ENCODE peak calls at places on chromosomes 13 and 19, in five cellular contexts. M is brain microvascular endothelial cell, W is GM06990, N is tibial nerve, S is AG04450. T is an unnamed sample.

GRCh38 chr19:21604941-21605548 is 99.6 kb downstream of the ZNF429 start:
- DNase-seq in M (no peak), W (no peak), N (no peak), S (no peak), T (no peak)

GRCh38 chr13:84192125-84192524 is 309.9 kb upstream of the SLITRK1 start:
- DNase-seq in M (peak; percentile 79), W (no peak), N (no peak), S (peak; percentile 67), T (peak; percentile 43)

GRCh38 chr13:41492432-41493267 is 35.3 kb downstream of the RGCC start:
- DNase-seq in M (no peak), W (no peak), N (no peak), S (no peak), T (no peak)

GRCh38 chr19:15563325-15563794 is 51.7 kb upstream of the CYP4F8 start:
- DNase-seq in M (no peak), W (no peak), N (no peak), S (no peak), T (no peak)

GRCh38 chr13:39263033-39263432 is 224.8 kb downstream of the NHLRC3 start:
- DNase-seq in M (peak; percentile 50), W (no peak), N (peak; percentile 75), S (no peak), T (peak; percentile 18)

GRCh38 chr13:95432141-95432540 is 120.4 kb upstream of the CLDN10 start:
- DNase-seq in M (no peak), W (no peak), N (no peak), S (no peak), T (no peak)

GRCh38 chr13:109652536-109652935 is 133.8 kb downstream of the IRS2 start:
- DNase-seq in M (peak; percentile 11), W (no peak), N (no peak), S (no peak), T (no peak)

GRCh38 chr13:105343134-105343806 is 1192.2 kb downstream of the EFNB2 start:
- DNase-seq in M (peak; percentile 50), W (no peak), N (no peak), S (no peak), T (peak; percentile 62)

GRCh38 chr19:39951065-39951650 is 16.7 kb upstream of the FCGBP start:
- DNase-seq in M (no peak), W (no peak), N (no peak), S (no peak), T (no peak)

GRCh38 chr13:40974460-40975407 is 44.4 kb downstream of the ELF1 start:
- DNase-seq in M (peak; percentile 50), W (no peak), N (no peak), S (no peak), T (no peak)

GRCh38 chr13:30052127-30052526 is 201.7 kb upstream of the UBL3 start:
- DNase-seq in M (no peak), W (no peak), N (no peak), S (no peak), T (no peak)

GRCh38 chr19:45008554-45008953 is 7.3 kb downstream of the RELB start:
- DNase-seq in M (no peak), W (no peak), N (no peak), S (no peak), T (no peak)

GRCh38 chr13:94620286-94620896 is 18.7 kb downstream of the GPR180 start:
- DNase-seq in M (peak; percentile 19), W (no peak), N (no peak), S (no peak), T (no peak)

GRCh38 chr13:96141032-96141431 is 51.1 kb downstream of the HS6ST3 start:
- DNase-seq in M (no peak), W (no peak), N (no peak), S (no peak), T (peak; percentile 9)

GRCh38 chr19:737591-738093 is 13.3 kb upstream of the MISP start:
- DNase-seq in M (no peak), W (no peak), N (peak; percentile 24), S (no peak), T (no peak)

GRCh38 chr19:13366529-13367143 is 139.6 kb downstream of the CACNA1A start:
- DNase-seq in M (no peak), W (no peak), N (no peak), S (no peak), T (peak; percentile 3)

GRCh38 chr13:104567114-104567513 is 1500.9 kb upstream of the SLC10A2 start:
- DNase-seq in M (no peak), W (no peak), N (no peak), S (no peak), T (no peak)

GRCh38 chr19:5537870-5538269 is 29.9 kb downstream of the TINCR start:
- DNase-seq in M (no peak), W (no peak), N (no peak), S (no peak), T (no peak)

GRCh38 chr13:20174656-20175405 is 14.0 kb upstream of the GJA3 start:
- DNase-seq in M (peak; percentile 91), W (peak; percentile 56), N (peak; percentile 75), S (peak; percentile 96), T (peak; percentile 68)

GRCh38 chr19:48671456-48671995 is 1.3 kb downstream of the NTN5 start:
- DNase-seq in M (no peak), W (no peak), N (no peak), S (no peak), T (no peak)

GRCh38 chr19:47609885-47610545 is 1.1 kb downstream of the BICRA start:
- DNase-seq in M (no peak), W (peak; percentile 45), N (no peak), S (no peak), T (no peak)

GRCh38 chr13:48110930-48111721 is 16.2 kb upstream of the MED4 start:
- DNase-seq in M (no peak), W (no peak), N (peak; percentile 60), S (no peak), T (no peak)

GRCh38 chr13:99215466-99215865 is 14.8 kb downstream of the UBAC2 start:
- DNase-seq in M (no peak), W (no peak), N (no peak), S (no peak), T (no peak)

GRCh38 chr19:32717496-32717895 is 2.1 kb upstream of the TDRD12 start:
- DNase-seq in M (no peak), W (no peak), N (no peak), S (no peak), T (no peak)

GRCh38 chr19:32720216-32720935 is 809 bp downstream of the TDRD12 start:
- DNase-seq in M (no peak), W (no peak), N (no peak), S (no peak), T (no peak)

GRCh38 chr19:32720936-32721250 is 1.3 kb downstream of the TDRD12 start:
- DNase-seq in M (no peak), W (no peak), N (no peak), S (no peak), T (no peak)

GRCh38 chr19:32718286-32718685 is 1.3 kb upstream of the TDRD12 start:
- DNase-seq in M (no peak), W (no peak), N (no peak), S (no peak), T (no peak)

DNA sequence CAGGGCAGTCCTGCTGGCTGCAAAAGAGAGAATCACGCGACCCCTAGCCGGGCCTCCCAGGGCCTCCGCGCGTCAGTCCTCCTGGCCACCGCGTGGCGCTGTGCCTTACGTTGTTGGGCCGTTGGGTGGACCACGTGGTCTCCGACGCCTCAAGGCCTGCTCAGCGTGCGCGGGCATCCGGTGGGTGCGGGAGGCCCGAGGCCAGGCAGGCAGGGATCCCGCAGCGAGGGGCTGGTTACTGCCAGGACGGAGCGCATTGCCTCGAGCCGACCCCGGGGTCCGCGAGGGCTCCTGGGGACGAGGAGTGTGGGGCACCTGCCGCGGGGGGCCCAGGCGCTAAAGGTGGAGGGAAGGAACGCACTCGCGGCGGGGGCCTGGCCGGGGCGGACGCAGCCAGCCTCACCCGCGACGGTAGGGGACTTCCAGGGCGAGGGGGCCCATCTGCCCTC is at the start of gene TDRD12:
- DNase-seq in M (no peak), W (peak; percentile 17), N (no peak), S (no peak), T (no peak)
- TF ChIP-seq CTCF in M (no peak), W (no peak), N (no peak), S (no peak), T (no peak)

DNA sequence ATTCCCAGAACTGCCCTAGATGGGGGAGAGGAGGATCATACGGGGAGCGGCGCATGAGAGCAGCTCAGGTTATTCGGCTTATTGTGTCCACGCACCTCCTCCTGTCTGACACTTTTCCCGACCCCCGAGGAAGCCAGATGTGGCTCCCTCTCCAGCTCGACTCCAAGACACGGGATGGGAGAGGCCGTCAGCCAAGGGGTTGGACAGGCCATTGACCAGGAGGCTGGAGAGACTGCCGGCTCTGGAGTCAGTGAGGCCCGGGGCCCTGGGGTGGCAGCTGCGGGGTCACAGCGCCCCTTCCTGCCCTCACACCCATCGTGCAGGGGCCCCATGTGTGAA is 2.9 kb downstream of the DMKN start:
- DNase-seq in M (no peak), W (no peak), N (no peak), S (no peak), T (no peak)
- TF ChIP-seq CTCF in M (no peak), W (no peak), N (no peak), S (no peak), T (no peak)

DNA sequence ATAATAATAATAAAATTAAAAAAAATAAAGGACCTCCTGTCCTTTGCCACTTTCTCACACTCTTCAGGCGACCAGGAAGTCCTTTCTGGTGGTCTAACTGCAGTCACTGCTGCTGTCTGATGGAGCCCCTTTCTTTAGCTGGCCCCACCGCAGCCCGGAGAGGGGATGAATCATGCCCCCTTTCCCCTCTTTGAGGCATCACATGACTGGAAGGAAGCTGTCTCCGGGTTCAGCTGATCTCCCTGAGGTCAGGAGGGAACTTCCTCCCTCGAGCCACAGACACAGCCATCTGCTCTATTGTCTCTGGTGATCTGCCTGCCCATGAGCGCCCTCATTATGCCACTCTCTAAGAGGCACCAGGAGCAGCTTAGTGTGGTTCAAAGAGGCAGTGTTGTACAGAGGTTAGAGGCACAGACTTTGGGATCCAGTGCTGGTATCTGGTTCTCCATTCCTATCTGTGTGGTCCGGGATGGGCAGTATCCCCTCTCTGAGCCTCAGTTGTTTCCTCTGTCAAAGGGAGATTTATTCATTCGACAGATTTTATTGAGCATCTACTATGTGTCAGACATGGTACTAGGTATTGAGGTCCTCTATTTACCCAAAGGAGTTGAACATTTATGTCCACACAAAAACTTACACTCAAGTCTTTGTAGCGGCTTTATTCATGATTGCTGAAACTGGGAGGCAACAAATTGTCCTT is 30.0 kb downstream of the VAV1 start:
- DNase-seq in M (no peak), W (peak; percentile 73), N (peak; percentile 28), S (no peak), T (no peak)
- TF ChIP-seq CTCF in M (no peak), W (peak; percentile 56), N (no peak), S (no peak), T (no peak)

DNA sequence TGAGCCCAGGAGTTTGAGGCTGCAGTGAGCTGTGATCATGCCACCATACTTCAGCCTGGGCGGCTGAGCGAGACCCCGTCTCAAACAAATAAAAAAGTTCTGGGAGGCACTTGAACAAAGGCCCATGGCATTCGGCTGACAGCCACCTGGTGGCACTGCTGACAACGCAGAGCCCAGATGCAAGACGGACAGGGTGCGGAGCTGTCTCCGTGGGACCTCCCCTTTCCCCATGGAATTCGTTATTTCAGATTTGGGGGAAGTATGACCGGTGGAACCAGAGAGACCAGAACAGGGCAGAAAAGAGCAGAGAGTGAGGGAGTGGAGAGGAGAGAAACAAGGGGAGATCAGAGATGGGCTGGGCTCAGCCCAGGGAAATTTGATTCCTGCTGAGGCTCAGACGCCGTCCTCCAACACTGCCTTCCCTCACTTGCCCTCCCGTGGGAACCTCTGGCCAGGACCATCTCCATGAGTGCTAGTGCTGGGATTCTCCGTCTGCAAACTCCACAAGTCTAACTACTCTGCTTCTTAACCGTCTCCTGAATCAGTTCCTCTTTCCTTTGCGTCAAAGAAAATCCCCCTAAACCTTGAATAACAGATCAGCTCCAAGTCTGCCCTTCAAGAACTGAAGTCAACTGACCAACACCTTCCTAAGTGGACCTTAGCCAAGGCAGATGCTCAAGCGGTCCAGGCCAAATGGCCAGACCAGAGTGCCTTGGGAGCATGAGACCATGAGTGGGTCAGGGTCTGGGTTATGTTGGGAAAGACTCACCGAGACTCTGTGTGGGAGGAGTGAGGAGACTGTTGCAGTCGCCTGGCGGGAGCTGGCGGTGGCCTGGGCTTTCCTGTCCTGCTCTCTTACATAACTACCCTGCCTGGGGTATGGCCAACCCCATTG is 11.9 kb upstream of the ATF5 start:
- DNase-seq in M (no peak), W (no peak), N (no peak), S (no peak), T (no peak)
- TF ChIP-seq CTCF in M (peak; percentile 45), W (peak; percentile 59), N (no peak), S (no peak), T (peak; percentile 19)